ENCODE peak calls at places on chromosome 3, in seven cellular contexts. N is PC-3, G is SJSA1, H is left ventricle myocardium inferior, J is left lung, X is heart left ventricle, O is small intestine. T is an unnamed sample. For H3K36me3, the result is how much of the 10 kb centered on the place peaks cover.

GRCh38 chr3:14914777-14915113 is 32.6 kb upstream of the NR2C2 start:
- DNase-seq in N (no peak), G (no peak), H (no peak), J (no peak), X (no peak), O (no peak), T (no peak)

GRCh38 chr3:127019449-127019848 is 36.5 kb downstream of the PLXNA1 start:
- DNase-seq in N (peak), G (no peak), H (no peak), J (no peak), X (no peak), O (no peak), T (no peak)

GRCh38 chr3:134073583-134073945 is 43.8 kb upstream of the SLCO2A1 start:
- DNase-seq in N (no peak), G (no peak), H (no peak), J (no peak), X (no peak), O (no peak), T (no peak)

GRCh38 chr3:100710355-100711198 is 1.3 kb downstream of the TFG start:
- DNase-seq in N (peak), G (peak), H (no peak), J (no peak), X (peak), O (peak), T (no peak)

GRCh38 chr3:79846148-79846933 is 78.5 kb upstream of the ROBO1 start:
- DNase-seq in N (no peak), G (no peak), H (no peak), J (no peak), X (no peak), O (no peak), T (no peak)

GRCh38 chr3:164779816-164780215 is 298.5 kb downstream of the SI start:
- DNase-seq in N (no peak), G (no peak), H (no peak), J (no peak), X (no peak), O (no peak), T (no peak)

GRCh38 chr3:195468391-195468776 is 25.6 kb upstream of the ACAP2 start:
- DNase-seq in N (no peak), G (no peak), H (no peak), J (no peak), X (no peak), O (no peak), T (no peak)

GRCh38 chr3:117622130-117622841 is 912.7 kb downstream of the TUSC7 start:
- DNase-seq in N (peak), G (peak), H (no peak), J (no peak), X (no peak), O (no peak), T (peak)

GRCh38 chr3:81846988-81847387 is 85.5 kb upstream of the GBE1 start:
- DNase-seq in N (no peak), G (no peak), H (no peak), J (no peak), X (no peak), O (no peak), T (no peak)

DNA sequence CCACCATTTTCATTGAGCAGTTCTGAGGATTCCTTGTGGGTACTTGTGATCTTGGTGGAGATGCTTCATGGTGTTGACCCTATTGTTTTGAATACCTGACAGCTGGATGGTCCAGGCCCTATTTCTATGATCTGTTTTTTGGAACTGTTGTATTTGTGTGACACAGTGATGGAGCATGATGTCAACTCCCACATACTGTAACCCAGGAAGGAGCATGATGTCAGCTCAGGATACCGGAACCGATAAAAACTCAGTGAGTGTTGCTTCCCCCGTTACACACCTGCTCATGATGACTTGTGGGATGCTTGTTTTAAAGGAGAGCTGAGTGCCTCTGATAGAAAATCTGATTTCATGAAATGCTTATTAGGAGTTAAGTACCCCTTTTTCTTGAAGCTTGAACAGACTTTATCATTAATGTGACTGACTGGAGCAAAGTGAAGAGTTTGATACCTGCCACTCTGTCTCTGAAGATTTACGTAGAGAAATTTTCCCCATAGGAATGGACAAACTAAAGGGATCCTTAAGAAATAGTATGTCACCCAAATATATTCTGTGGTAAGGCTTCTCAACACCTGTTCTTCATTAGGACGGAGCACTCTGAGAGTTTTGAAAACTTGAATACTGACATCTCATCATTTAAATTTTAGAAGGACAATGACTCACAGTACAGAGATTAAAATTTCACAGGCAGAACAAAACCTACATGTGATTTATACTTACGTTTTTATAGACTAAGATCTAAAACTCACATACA is 45.3 kb downstream of the ZBTB38 start:
- DNase-seq in N (no peak), G (no peak), H (no peak), J (no peak), X (no peak), O (no peak), T (no peak)
- H3K4me3 ChIP-seq in N (no peak), G (no peak), H (peak), J (no peak), X (peak), O (no peak), T (no peak)

DNA sequence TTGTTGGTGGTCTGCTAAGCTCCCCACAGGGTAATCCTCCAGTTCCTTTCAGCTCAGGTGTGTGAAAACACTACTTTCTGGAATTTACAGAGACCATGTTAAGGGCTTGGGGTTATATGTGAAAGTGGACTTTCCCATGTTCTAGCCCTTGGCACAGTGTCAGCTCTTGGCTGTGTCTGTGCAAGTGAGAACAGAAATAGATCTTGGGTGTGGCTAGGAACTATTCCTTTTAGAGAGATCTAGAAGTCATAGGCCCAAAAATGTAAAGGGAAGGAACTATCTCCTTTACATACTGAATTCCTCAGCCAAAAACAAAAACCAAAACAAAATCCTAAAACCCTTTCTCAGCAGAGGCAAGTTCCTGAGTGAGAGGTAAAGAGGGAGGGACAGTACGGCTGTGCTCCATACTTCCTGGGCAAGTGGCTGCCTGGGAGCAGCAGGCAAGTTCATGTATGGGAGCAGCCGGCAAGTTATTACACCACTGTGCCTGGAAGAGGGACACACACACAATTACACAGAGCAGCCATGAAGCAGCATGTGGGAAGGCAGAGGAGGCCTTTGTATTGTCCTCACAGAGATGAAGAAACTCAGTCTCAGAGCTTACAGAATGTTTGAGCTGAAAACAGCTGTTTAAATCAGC is 19.9 kb upstream of the C3orf62 start:
- DNase-seq in N (no peak), G (no peak), H (peak), J (peak), X (peak), O (no peak), T (no peak)
- H3K36me3 ChIP-seq in N (half or more), G (half or more), H (half or more), J (under half), X (half or more), O (under half), T (under half)

GRCh38 chr3:111859061-111859973 is at the start of gene PHLDB2:
- DNase-seq in N (peak), G (peak), H (peak), J (peak), X (peak), O (peak), T (no peak)
- H3K4me3 ChIP-seq in N (peak), G (peak), H (peak), J (peak), X (peak), O (peak), T (peak)

GRCh38 chr3:31636693-31637442 is 104.1 kb downstream of the STT3B start:
- DNase-seq in N (no peak), G (no peak), H (no peak), J (no peak), X (no peak), O (peak), T (no peak)

GRCh38 chr3:31636063-31636462 is 103.3 kb downstream of the STT3B start:
- DNase-seq in N (no peak), G (no peak), H (no peak), J (no peak), X (no peak), O (no peak), T (no peak)

GRCh38 chr3:31639828-31640227 is 107.1 kb downstream of the STT3B start:
- DNase-seq in N (no peak), G (no peak), H (no peak), J (no peak), X (no peak), O (no peak), T (no peak)

GRCh38 chr3:31634485-31634884 is 101.8 kb downstream of the STT3B start:
- DNase-seq in N (peak), G (no peak), H (no peak), J (no peak), X (no peak), O (no peak), T (peak)

GRCh38 chr3:31635586-31635985 is 102.9 kb downstream of the STT3B start:
- DNase-seq in N (no peak), G (no peak), H (no peak), J (no peak), X (no peak), O (no peak), T (no peak)
- H3K36me3 ChIP-seq in N (under half), G (under half), H (under half), J (under half), X (under half), O (under half), T (under half)

GRCh38 chr3:10816863-10817253 is 830 bp downstream of the SLC6A11 start:
- DNase-seq in N (peak), G (no peak), H (no peak), J (no peak), X (no peak), O (no peak), T (no peak)
- H3K4me3 ChIP-seq in N (peak), G (no peak), H (no peak), J (no peak), X (no peak), O (no peak), T (no peak)

GRCh38 chr3:178318440-178318839 is 217.8 kb upstream of the KCNMB2 start:
- DNase-seq in N (no peak), G (no peak), H (no peak), J (no peak), X (no peak), O (no peak), T (no peak)

GRCh38 chr3:178318957-178319528 is 217.2 kb upstream of the KCNMB2 start:
- DNase-seq in N (no peak), G (no peak), H (no peak), J (no peak), X (no peak), O (peak), T (no peak)

GRCh38 chr3:178325330-178325729 is 210.9 kb upstream of the KCNMB2 start:
- DNase-seq in N (peak), G (peak), H (no peak), J (no peak), X (no peak), O (peak), T (peak)

DNA sequence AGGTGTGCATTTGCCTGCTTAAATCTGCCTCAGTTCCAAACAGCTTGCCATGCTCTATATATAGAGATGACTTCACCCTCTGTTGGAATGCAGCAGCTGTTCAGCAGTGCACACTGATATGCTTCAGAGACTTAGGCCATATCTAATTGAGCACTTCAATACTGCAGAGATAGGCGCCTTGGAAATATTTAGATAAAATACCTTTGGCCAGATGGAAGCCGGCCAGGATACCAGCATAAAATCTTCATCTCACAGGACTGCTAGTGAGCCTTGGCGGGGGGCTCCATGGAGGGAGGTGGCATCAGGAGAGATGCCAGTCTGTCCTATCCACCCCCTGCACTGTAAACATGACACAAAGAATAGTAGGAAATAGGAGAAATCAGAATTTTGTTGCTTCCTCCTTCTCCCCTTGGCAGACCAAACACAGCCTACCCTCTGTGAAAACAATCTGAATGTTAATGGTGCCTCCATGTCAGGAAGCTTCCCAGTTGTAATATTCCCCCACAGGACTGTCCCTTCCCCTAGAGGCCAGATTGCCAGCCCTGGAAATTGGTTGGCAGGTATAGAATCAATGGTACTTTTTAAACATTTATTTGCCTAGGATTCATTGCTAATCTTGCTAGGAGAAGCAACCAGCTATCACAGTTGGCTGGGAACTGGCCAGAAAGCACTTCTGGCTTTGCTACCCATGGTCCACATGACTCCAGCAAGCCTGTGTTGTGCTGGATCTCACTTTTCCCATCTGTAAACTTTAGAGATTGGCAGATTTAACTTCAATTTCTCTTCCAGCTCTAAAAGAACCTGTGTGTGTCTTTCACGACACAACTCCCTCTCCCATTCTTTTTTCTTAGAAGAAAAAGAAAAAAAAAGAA is 215.5 kb upstream of the KCNMB2 start:
- DNase-seq in N (peak), G (no peak), H (peak), J (no peak), X (peak), O (peak), T (no peak)
- H3K36me3 ChIP-seq in N (under half), G (under half), H (under half), J (under half), X (under half), O (under half), T (under half)

GRCh38 chr3:13648060-13648743 is 99.3 kb downstream of the FBLN2 start:
- DNase-seq in N (peak), G (peak), H (peak), J (peak), X (peak), O (peak), T (no peak)

GRCh38 chr3:13648744-13649096 is 99.8 kb downstream of the FBLN2 start:
- DNase-seq in N (no peak), G (no peak), H (no peak), J (no peak), X (no peak), O (no peak), T (no peak)

GRCh38 chr3:13650210-13651056 is 101.5 kb downstream of the FBLN2 start:
- DNase-seq in N (peak), G (peak), H (peak), J (peak), X (peak), O (peak), T (no peak)

GRCh38 chr3:13645791-13646637 is 97.1 kb downstream of the FBLN2 start:
- DNase-seq in N (no peak), G (no peak), H (no peak), J (no peak), X (no peak), O (no peak), T (no peak)

DNA sequence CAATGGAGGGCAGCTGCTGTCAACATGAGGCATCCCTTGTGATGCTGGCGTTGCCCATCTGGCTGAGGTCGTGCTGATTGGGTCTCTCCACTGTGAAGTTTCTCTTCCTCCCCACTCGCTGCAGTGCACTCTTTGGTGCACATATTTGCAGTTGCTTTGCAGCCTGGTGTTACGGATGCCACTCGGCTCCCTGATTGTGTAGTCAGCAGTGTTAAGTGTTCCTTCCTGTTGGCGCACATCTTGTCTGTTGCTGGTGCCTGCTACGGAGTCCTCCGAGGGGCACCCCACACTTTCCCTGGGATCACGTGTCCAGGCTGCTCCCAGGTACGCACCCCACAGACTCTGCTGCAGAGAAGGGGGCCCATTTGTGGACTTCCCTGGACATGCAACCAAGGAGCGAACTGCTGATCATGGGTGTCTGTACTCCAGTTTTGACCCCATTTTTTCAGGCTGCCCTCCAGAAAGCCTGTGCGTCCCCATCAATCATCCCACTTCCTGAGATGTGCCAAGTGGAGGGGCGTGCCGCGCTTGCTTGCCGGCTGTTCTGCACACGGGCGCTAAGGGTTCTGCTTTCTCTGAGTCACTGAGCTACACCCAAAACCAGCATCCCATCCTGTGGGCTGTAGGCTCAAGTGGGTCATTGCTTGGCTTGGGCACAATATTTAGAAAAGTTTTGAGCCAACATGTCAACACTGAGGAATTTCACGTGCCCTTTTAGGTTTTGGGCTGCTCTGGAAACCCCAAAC is 98.6 kb downstream of the FBLN2 start:
- DNase-seq in N (peak), G (no peak), H (no peak), J (no peak), X (no peak), O (no peak), T (no peak)
- H3K4me3 ChIP-seq in N (peak), G (no peak), H (no peak), J (no peak), X (no peak), O (no peak), T (no peak)

DNA sequence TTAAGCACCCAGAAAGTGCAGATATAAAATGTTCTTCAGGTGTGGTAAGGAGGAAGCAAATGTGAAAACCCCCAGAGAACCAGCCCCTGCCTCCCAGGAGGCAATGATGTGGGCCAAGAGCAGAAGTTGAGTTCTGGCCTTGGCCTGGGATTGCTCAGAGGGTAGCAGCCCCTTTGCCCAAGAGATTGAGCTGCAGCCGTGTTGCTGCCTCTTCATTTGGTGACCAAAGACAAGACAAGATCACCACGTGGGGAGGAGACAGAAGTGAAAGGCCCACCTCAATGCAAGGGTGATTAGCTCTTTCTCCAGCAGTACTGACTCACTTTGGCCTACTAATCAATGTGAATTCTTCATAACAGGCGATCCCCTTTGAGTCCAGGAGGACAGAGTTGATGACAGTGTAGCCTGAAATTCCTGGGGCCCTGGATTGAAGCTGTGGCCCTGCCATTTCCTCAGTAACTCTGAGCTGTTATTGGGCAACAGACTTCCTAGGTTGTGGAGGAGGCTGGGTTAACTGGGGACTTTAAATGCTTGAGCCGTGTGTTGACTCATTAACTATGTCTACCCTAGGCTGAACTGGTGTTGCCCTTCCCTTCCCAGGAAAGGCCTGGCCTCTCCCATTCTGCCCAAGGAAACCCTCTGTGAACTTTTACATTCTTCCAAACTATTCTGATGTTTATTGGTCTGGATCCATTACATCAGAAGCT is 86.5 kb downstream of the ST6GAL1 start:
- DNase-seq in N (peak), G (no peak), H (no peak), J (no peak), X (no peak), O (no peak), T (no peak)
- H3K36me3 ChIP-seq in N (under half), G (under half), H (under half), J (under half), X (under half), O (under half), T (under half)

GRCh38 chr3:140438736-140439505 is 238.9 kb upstream of the TRIM42 start:
- DNase-seq in N (no peak), G (no peak), H (no peak), J (no peak), X (no peak), O (no peak), T (no peak)
- H3K4me3 ChIP-seq in N (no peak), G (no peak), H (no peak), J (no peak), X (no peak), O (no peak), T (no peak)

GRCh38 chr3:54633444-54634121 is 294.3 kb downstream of the LRTM1 start:
- DNase-seq in N (no peak), G (no peak), H (no peak), J (no peak), X (no peak), O (no peak), T (no peak)

GRCh38 chr3:54631507-54632280 is 296.2 kb downstream of the LRTM1 start:
- DNase-seq in N (no peak), G (no peak), H (no peak), J (no peak), X (no peak), O (no peak), T (no peak)

GRCh38 chr3:54632834-54633233 is 295.0 kb downstream of the LRTM1 start:
- DNase-seq in N (no peak), G (no peak), H (no peak), J (no peak), X (no peak), O (no peak), T (no peak)

GRCh38 chr3:54634122-54634469 is 293.8 kb downstream of the LRTM1 start:
- DNase-seq in N (no peak), G (no peak), H (no peak), J (no peak), X (no peak), O (no peak), T (no peak)

DNA sequence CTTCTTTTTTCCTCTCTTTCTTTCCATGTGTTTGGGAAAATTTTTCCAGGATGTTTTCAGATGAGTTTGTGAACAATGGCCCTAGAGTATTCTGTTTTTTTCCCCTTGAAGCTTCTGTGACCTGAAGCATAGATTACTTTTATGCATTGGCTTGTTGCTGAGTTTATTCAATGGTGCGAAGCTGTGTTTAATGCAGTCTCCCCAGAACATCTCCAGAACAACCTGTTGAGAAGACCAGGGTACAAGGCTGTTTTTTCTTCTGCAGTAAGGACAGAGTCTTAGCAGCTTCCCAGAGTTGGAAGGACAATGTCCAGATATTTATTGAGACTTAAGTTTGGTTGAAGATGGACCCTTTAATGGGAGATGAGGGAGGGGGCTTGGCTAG is 295.6 kb downstream of the LRTM1 start:
- DNase-seq in N (no peak), G (no peak), H (no peak), J (no peak), X (no peak), O (no peak), T (no peak)
- H3K36me3 ChIP-seq in N (under half), G (under half), H (under half), J (under half), X (under half), O (under half), T (under half)

T was measured in BJ.